ENCODE peak calls at places on chromosomes 16 and 17, in four cellular contexts. One of them, this sample, is unnamed.

GRCh38 chr16:89023621-89024511 is 46.9 kb upstream of the CBFA2T3 start:
- DNase-seq in HAP-1: no peak
- DNase-seq in NCI-H1417: no peak
- DNase-seq in stimulated activated naive CD8-positive, alpha-beta T cell treated with anti-CD3 and anti-CD28 coated beads, Interleukin-15, amount 100 ng/mL, for 72 hours: no peak
- DNase-seq in this sample: no peak

GRCh38 chr16:67637625-67638024 is 7.3 kb upstream of the CARMIL2 start:
- DNase-seq in HAP-1: no peak
- DNase-seq in NCI-H1417: no peak
- DNase-seq in stimulated activated naive CD8-positive, alpha-beta T cell treated with anti-CD3 and anti-CD28 coated beads, Interleukin-15, amount 100 ng/mL, for 72 hours: no peak
- DNase-seq in this sample: no peak

GRCh38 chr17:78534492-78535284 is 42.5 kb downstream of the DNAH17 start:
- DNase-seq in HAP-1: no peak
- DNase-seq in NCI-H1417: no peak
- DNase-seq in stimulated activated naive CD8-positive, alpha-beta T cell treated with anti-CD3 and anti-CD28 coated beads, Interleukin-15, amount 100 ng/mL, for 72 hours: no peak
- DNase-seq in this sample: no peak

GRCh38 chr17:74892974-74893911 is at the start of gene FADS6:
- DNase-seq in HAP-1: no peak
- DNase-seq in NCI-H1417: peak; percentile 46
- DNase-seq in stimulated activated naive CD8-positive, alpha-beta T cell treated with anti-CD3 and anti-CD28 coated beads, Interleukin-15, amount 100 ng/mL, for 72 hours: no peak
- DNase-seq in this sample: no peak

GRCh38 chr16:89155184-89155679 is 16.3 kb upstream of the CDH15 start:
- DNase-seq in HAP-1: no peak
- DNase-seq in NCI-H1417: no peak
- DNase-seq in stimulated activated naive CD8-positive, alpha-beta T cell treated with anti-CD3 and anti-CD28 coated beads, Interleukin-15, amount 100 ng/mL, for 72 hours: no peak
- DNase-seq in this sample: no peak

GRCh38 chr17:82874011-82874835 is 34.4 kb upstream of the ZNF750 start:
- DNase-seq in HAP-1: no peak
- DNase-seq in NCI-H1417: no peak
- DNase-seq in stimulated activated naive CD8-positive, alpha-beta T cell treated with anti-CD3 and anti-CD28 coated beads, Interleukin-15, amount 100 ng/mL, for 72 hours: no peak
- DNase-seq in this sample: no peak

GRCh38 chr16:87806246-87806607 is 40.4 kb upstream of the KLHDC4 start:
- DNase-seq in HAP-1: no peak
- DNase-seq in NCI-H1417: no peak
- DNase-seq in stimulated activated naive CD8-positive, alpha-beta T cell treated with anti-CD3 and anti-CD28 coated beads, Interleukin-15, amount 100 ng/mL, for 72 hours: peak; percentile 72
- DNase-seq in this sample: no peak

GRCh38 chr17:1490643-1491405 is 1.7 kb downstream of the MYO1C start:
- DNase-seq in HAP-1: peak; percentile 23
- DNase-seq in NCI-H1417: peak; percentile 29
- DNase-seq in stimulated activated naive CD8-positive, alpha-beta T cell treated with anti-CD3 and anti-CD28 coated beads, Interleukin-15, amount 100 ng/mL, for 72 hours: peak; percentile 55
- DNase-seq in this sample: no peak

GRCh38 chr16:27426423-27427408 is 24.7 kb downstream of the IL21R start:
- DNase-seq in HAP-1: no peak
- DNase-seq in NCI-H1417: no peak
- DNase-seq in stimulated activated naive CD8-positive, alpha-beta T cell treated with anti-CD3 and anti-CD28 coated beads, Interleukin-15, amount 100 ng/mL, for 72 hours: peak; percentile 82
- DNase-seq in this sample: peak; percentile 77

GRCh38 chr17:27993723-27994310 is 48.7 kb upstream of the NLK start:
- DNase-seq in HAP-1: no peak
- DNase-seq in NCI-H1417: no peak
- DNase-seq in stimulated activated naive CD8-positive, alpha-beta T cell treated with anti-CD3 and anti-CD28 coated beads, Interleukin-15, amount 100 ng/mL, for 72 hours: no peak
- DNase-seq in this sample: no peak

GRCh38 chr17:71964559-71964958 is 156.3 kb upstream of the SOX9 start:
- DNase-seq in HAP-1: no peak
- DNase-seq in NCI-H1417: no peak
- DNase-seq in stimulated activated naive CD8-positive, alpha-beta T cell treated with anti-CD3 and anti-CD28 coated beads, Interleukin-15, amount 100 ng/mL, for 72 hours: no peak
- DNase-seq in this sample: no peak

GRCh38 chr17:79655672-79656290 is 44.9 kb upstream of the RBFOX3 start:
- DNase-seq in HAP-1: no peak
- DNase-seq in NCI-H1417: no peak
- DNase-seq in stimulated activated naive CD8-positive, alpha-beta T cell treated with anti-CD3 and anti-CD28 coated beads, Interleukin-15, amount 100 ng/mL, for 72 hours: no peak
- DNase-seq in this sample: no peak

GRCh38 chr16:20611975-20612471 is 35.9 kb upstream of the ACSM2B start:
- DNase-seq in HAP-1: no peak
- DNase-seq in NCI-H1417: no peak
- DNase-seq in stimulated activated naive CD8-positive, alpha-beta T cell treated with anti-CD3 and anti-CD28 coated beads, Interleukin-15, amount 100 ng/mL, for 72 hours: no peak
- DNase-seq in this sample: no peak

GRCh38 chr17:44602390-44602789 is 45.1 kb downstream of the FZD2 start:
- DNase-seq in HAP-1: no peak
- DNase-seq in NCI-H1417: no peak
- DNase-seq in stimulated activated naive CD8-positive, alpha-beta T cell treated with anti-CD3 and anti-CD28 coated beads, Interleukin-15, amount 100 ng/mL, for 72 hours: no peak
- DNase-seq in this sample: no peak

GRCh38 chr17:7508846-7509245 is 24.7 kb downstream of the POLR2A start:
- DNase-seq in HAP-1: no peak
- DNase-seq in NCI-H1417: no peak
- DNase-seq in stimulated activated naive CD8-positive, alpha-beta T cell treated with anti-CD3 and anti-CD28 coated beads, Interleukin-15, amount 100 ng/mL, for 72 hours: no peak
- DNase-seq in this sample: no peak

This sample was measured in stimulated activated naive B cell treated with anti-CD40 and anti-IgM and Interleukin-4, amounts not matched to agents 10 μg/mL and 1 μg/mL and 100 μg/mL, for 72 hours.